ENCODE peak calls at places on chromosomes 5 and 9, in seven cellular contexts. V is NCI-H1436; Z is ovary; A is HCT116; U is breast epithelium; J is stimulated activated CD8-positive, alpha-beta memory T cell treated with anti-CD3 and anti-CD28 coated beads, Interleukin-4, amount 100 ng/mL, for 24 hours; X is HS-5. C is an unnamed sample.

GRCh38 chr9:121815556-121816448 is 164.4 kb downstream of the DAB2IP start:
- DNase-seq in V (no peak), Z (no peak), A (no peak), U (no peak), J (no peak), X (no peak), C (no peak)

GRCh38 chr5:68557162-68557936 is 341.8 kb downstream of the PIK3R1 start:
- DNase-seq in V (no peak), Z (no peak), A (no peak), U (no peak), J (no peak), X (no peak), C (no peak)

GRCh38 chr5:148574167-148574566 is 80.2 kb downstream of the HTR4 start:
- DNase-seq in V (no peak), Z (no peak), A (no peak), U (no peak), J (no peak), X (no peak), C (no peak)

GRCh38 chr9:86534572-86535258 is 180.5 kb upstream of the TUT7 start:
- DNase-seq in V (no peak), Z (no peak), A (no peak), U (no peak), J (no peak), X (peak; percentile 49), C (no peak)

GRCh38 chr5:40988761-40989510 is 79.6 kb downstream of the C7 start:
- DNase-seq in V (no peak), Z (no peak), A (no peak), U (no peak), J (no peak), X (no peak), C (no peak)

GRCh38 chr9:125378778-125379177 is 117.2 kb downstream of the GAPVD1 start:
- DNase-seq in V (no peak), Z (no peak), A (no peak), U (no peak), J (no peak), X (no peak), C (no peak)

GRCh38 chr5:137994556-137994955 is 38.3 kb downstream of the FAM13B start:
- DNase-seq in V (peak; percentile 4), Z (no peak), A (no peak), U (no peak), J (no peak), X (no peak), C (no peak)

GRCh38 chr5:133265257-133265656 is 213.4 kb downstream of the HSPA4 start:
- DNase-seq in V (no peak), Z (no peak), A (no peak), U (no peak), J (no peak), X (no peak), C (no peak)

GRCh38 chr5:122152266-122152900 is 23.0 kb downstream of the ZNF474 start:
- DNase-seq in V (no peak), Z (no peak), A (no peak), U (no peak), J (no peak), X (no peak), C (no peak)

C was measured in HS-27A.